ENCODE peak calls at places on chromosomes 3 and 15, in six cellular contexts. One of them, this sample, is unnamed.

GRCh38 chr15:32723171-32723948 is 5.6 kb downstream of the GREM1 start:
- DNase-seq in mammary epithelial cell: no peak
- DNase-seq in heart left ventricle: no peak
- DNase-seq in astrocyte: no peak
- DNase-seq in thyroid gland: no peak
- DNase-seq in IMR-90: no peak
- DNase-seq in this sample: no peak

GRCh38 chr3:117074833-117075232 is 365.3 kb downstream of the TUSC7 start:
- DNase-seq in mammary epithelial cell: no peak
- DNase-seq in heart left ventricle: no peak
- DNase-seq in astrocyte: no peak
- DNase-seq in thyroid gland: peak; percentile 49
- DNase-seq in IMR-90: peak; percentile 18
- DNase-seq in this sample: no peak

GRCh38 chr3:169189486-169189885 is 474.0 kb downstream of the MECOM start:
- DNase-seq in mammary epithelial cell: no peak
- DNase-seq in heart left ventricle: no peak
- DNase-seq in astrocyte: no peak
- DNase-seq in thyroid gland: no peak
- DNase-seq in IMR-90: peak; percentile 24
- DNase-seq in this sample: no peak

GRCh38 chr3:56862352-56863062 is 60.8 kb upstream of the ARHGEF3 start:
- DNase-seq in mammary epithelial cell: peak; percentile 79
- DNase-seq in heart left ventricle: no peak
- DNase-seq in astrocyte: peak; percentile 95
- DNase-seq in thyroid gland: no peak
- DNase-seq in IMR-90: peak; percentile 73
- DNase-seq in this sample: peak; percentile 24

GRCh38 chr3:144104146-144104545 is 132.5 kb downstream of the DIPK2A start:
- DNase-seq in mammary epithelial cell: no peak
- DNase-seq in heart left ventricle: no peak
- DNase-seq in astrocyte: no peak
- DNase-seq in thyroid gland: no peak
- DNase-seq in IMR-90: no peak
- DNase-seq in this sample: no peak

GRCh38 chr3:197027896-197028710 is 1.5 kb downstream of the MELTF start:
- DNase-seq in mammary epithelial cell: no peak
- DNase-seq in heart left ventricle: no peak
- DNase-seq in astrocyte: no peak
- DNase-seq in thyroid gland: no peak
- DNase-seq in IMR-90: no peak
- DNase-seq in this sample: no peak

GRCh38 chr15:50353999-50354837 is 780 bp downstream of the GABPB1 start:
- DNase-seq in mammary epithelial cell: peak; percentile 91
- DNase-seq in heart left ventricle: peak; percentile 47
- DNase-seq in astrocyte: peak; percentile 87
- DNase-seq in thyroid gland: peak; percentile 71
- DNase-seq in IMR-90: peak; percentile 92
- DNase-seq in this sample: peak; percentile 72

GRCh38 chr3:53501203-53501602 is 6.8 kb downstream of the CACNA1D start:
- DNase-seq in mammary epithelial cell: no peak
- DNase-seq in heart left ventricle: no peak
- DNase-seq in astrocyte: no peak
- DNase-seq in thyroid gland: no peak
- DNase-seq in IMR-90: no peak
- DNase-seq in this sample: no peak

GRCh38 chr15:29125382-29126207 is 144.0 kb downstream of the NSMCE3 start:
- DNase-seq in mammary epithelial cell: no peak
- DNase-seq in heart left ventricle: peak; percentile 10
- DNase-seq in astrocyte: no peak
- DNase-seq in thyroid gland: no peak
- DNase-seq in IMR-90: no peak
- DNase-seq in this sample: no peak

GRCh38 chr3:144362126-144362525 is 390.5 kb downstream of the DIPK2A start:
- DNase-seq in mammary epithelial cell: peak; percentile 5
- DNase-seq in heart left ventricle: no peak
- DNase-seq in astrocyte: peak; percentile 17
- DNase-seq in thyroid gland: no peak
- DNase-seq in IMR-90: no peak
- DNase-seq in this sample: no peak

GRCh38 chr3:87461036-87461435 is 184.7 kb upstream of the POU1F1 start:
- DNase-seq in mammary epithelial cell: peak; percentile 37
- DNase-seq in heart left ventricle: no peak
- DNase-seq in astrocyte: peak; percentile 5
- DNase-seq in thyroid gland: no peak
- DNase-seq in IMR-90: no peak
- DNase-seq in this sample: no peak

GRCh38 chr3:100463002-100463401 is 29.4 kb upstream of the TMEM45A start:
- DNase-seq in mammary epithelial cell: peak; percentile 62
- DNase-seq in heart left ventricle: no peak
- DNase-seq in astrocyte: peak; percentile 28
- DNase-seq in thyroid gland: peak; percentile 24
- DNase-seq in IMR-90: peak; percentile 78
- DNase-seq in this sample: peak; percentile 12

GRCh38 chr3:8886556-8886955 is 76.7 kb downstream of the RAD18 start:
- DNase-seq in mammary epithelial cell: peak; percentile 19
- DNase-seq in heart left ventricle: no peak
- DNase-seq in astrocyte: peak; percentile 80
- DNase-seq in thyroid gland: no peak
- DNase-seq in IMR-90: peak; percentile 65
- DNase-seq in this sample: no peak

GRCh38 chr3:72829701-72830100 is 18.5 kb downstream of the SHQ1 start:
- DNase-seq in mammary epithelial cell: no peak
- DNase-seq in heart left ventricle: no peak
- DNase-seq in astrocyte: peak; percentile 28
- DNase-seq in thyroid gland: no peak
- DNase-seq in IMR-90: peak; percentile 40
- DNase-seq in this sample: no peak

GRCh38 chr15:64460737-64461576 is 579 bp downstream of the ZNF609 start:
- DNase-seq in mammary epithelial cell: peak; percentile 84
- DNase-seq in heart left ventricle: peak; percentile 33
- DNase-seq in astrocyte: peak; percentile 74
- DNase-seq in thyroid gland: peak; percentile 27
- DNase-seq in IMR-90: peak; percentile 81
- DNase-seq in this sample: peak; percentile 36

GRCh38 chr3:100796556-100796955 is 87.3 kb downstream of the TFG start:
- DNase-seq in mammary epithelial cell: peak; percentile 19
- DNase-seq in heart left ventricle: no peak
- DNase-seq in astrocyte: peak; percentile 26
- DNase-seq in thyroid gland: no peak
- DNase-seq in IMR-90: peak; percentile 47
- DNase-seq in this sample: no peak

GRCh38 chr3:50274371-50275104 is 4.3 kb upstream of the LSMEM2 start:
- DNase-seq in mammary epithelial cell: peak; percentile 56
- DNase-seq in heart left ventricle: peak; percentile 70
- DNase-seq in astrocyte: no peak
- DNase-seq in thyroid gland: peak; percentile 64
- DNase-seq in IMR-90: peak; percentile 57
- DNase-seq in this sample: no peak

GRCh38 chr3:17915341-17915740 is 172.9 kb upstream of the TBC1D5 start:
- DNase-seq in mammary epithelial cell: peak; percentile 59
- DNase-seq in heart left ventricle: no peak
- DNase-seq in astrocyte: no peak
- DNase-seq in thyroid gland: no peak
- DNase-seq in IMR-90: no peak
- DNase-seq in this sample: no peak

GRCh38 chr3:153070153-153070868 is 91.7 kb upstream of the RAP2B start:
- DNase-seq in mammary epithelial cell: peak; percentile 44
- DNase-seq in heart left ventricle: no peak
- DNase-seq in astrocyte: peak; percentile 76
- DNase-seq in thyroid gland: no peak
- DNase-seq in IMR-90: peak; percentile 78
- DNase-seq in this sample: no peak

GRCh38 chr15:43518073-43518761 is 809 bp downstream of the MAP1A start:
- DNase-seq in mammary epithelial cell: no peak
- DNase-seq in heart left ventricle: no peak
- DNase-seq in astrocyte: peak; percentile 60
- DNase-seq in thyroid gland: peak; percentile 46
- DNase-seq in IMR-90: peak; percentile 63
- DNase-seq in this sample: no peak
- H3K4me3 ChIP-seq in mammary epithelial cell: peak overlapping the region; percentile 19
- H3K4me3 ChIP-seq in heart left ventricle: peak overlapping the region; percentile 49
- H3K4me3 ChIP-seq in astrocyte: peak overlapping the region; percentile 82
- H3K4me3 ChIP-seq in thyroid gland: peak overlapping the region; percentile 27
- H3K4me3 ChIP-seq in IMR-90: peak overlapping the region; percentile 79
- H3K4me3 ChIP-seq in this sample: peak overlapping the region; percentile 98

GRCh38 chr3:129756871-129757270 is 136.6 kb downstream of the TMCC1 start:
- DNase-seq in mammary epithelial cell: no peak
- DNase-seq in heart left ventricle: no peak
- DNase-seq in astrocyte: peak; percentile 52
- DNase-seq in thyroid gland: no peak
- DNase-seq in IMR-90: peak; percentile 66
- DNase-seq in this sample: peak; percentile 50

GRCh38 chr3:129764090-129764489 is 129.4 kb downstream of the TMCC1 start:
- DNase-seq in mammary epithelial cell: no peak
- DNase-seq in heart left ventricle: no peak
- DNase-seq in astrocyte: no peak
- DNase-seq in thyroid gland: no peak
- DNase-seq in IMR-90: no peak
- DNase-seq in this sample: no peak

GRCh38 chr3:129758921-129759320 is 134.6 kb downstream of the TMCC1 start:
- DNase-seq in mammary epithelial cell: no peak
- DNase-seq in heart left ventricle: no peak
- DNase-seq in astrocyte: peak; percentile 39
- DNase-seq in thyroid gland: no peak
- DNase-seq in IMR-90: no peak
- DNase-seq in this sample: no peak
- TF ChIP-seq CTCF in mammary epithelial cell: no peak
- TF ChIP-seq CTCF in heart left ventricle: no peak
- TF ChIP-seq CTCF in astrocyte: no peak
- TF ChIP-seq CTCF in thyroid gland: no peak
- TF ChIP-seq CTCF in IMR-90: no peak
- TF ChIP-seq CTCF in this sample: no peak

DNA sequence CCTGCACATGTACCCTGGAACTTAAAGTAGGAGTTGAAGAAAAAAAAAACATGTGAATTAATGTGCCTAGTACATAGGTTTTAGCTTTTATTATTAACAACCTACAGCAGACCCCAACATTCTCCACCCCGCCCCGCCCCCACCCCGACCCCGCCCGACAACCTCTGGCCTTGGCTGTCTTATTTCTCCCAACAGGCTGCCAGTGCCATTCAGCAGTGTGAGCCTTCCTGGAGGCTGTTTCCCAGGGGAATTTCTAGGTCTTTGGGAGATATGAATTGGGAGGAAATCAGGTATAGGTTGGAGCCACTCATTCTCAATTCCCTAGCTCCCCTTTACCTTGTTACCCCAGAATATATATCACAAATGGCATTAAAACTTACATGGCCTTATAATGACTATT is 8.3 kb upstream of the MLF1 start:
- DNase-seq in mammary epithelial cell: no peak
- DNase-seq in heart left ventricle: no peak
- DNase-seq in astrocyte: no peak
- DNase-seq in thyroid gland: no peak
- DNase-seq in IMR-90: no peak
- DNase-seq in this sample: no peak
- H3K4me3 ChIP-seq in mammary epithelial cell: no peak overlapping the region
- H3K4me3 ChIP-seq in heart left ventricle: no peak overlapping the region
- H3K4me3 ChIP-seq in astrocyte: no peak overlapping the region
- H3K4me3 ChIP-seq in thyroid gland: no peak overlapping the region
- H3K4me3 ChIP-seq in IMR-90: no peak overlapping the region
- H3K4me3 ChIP-seq in this sample: no peak overlapping the region

DNA sequence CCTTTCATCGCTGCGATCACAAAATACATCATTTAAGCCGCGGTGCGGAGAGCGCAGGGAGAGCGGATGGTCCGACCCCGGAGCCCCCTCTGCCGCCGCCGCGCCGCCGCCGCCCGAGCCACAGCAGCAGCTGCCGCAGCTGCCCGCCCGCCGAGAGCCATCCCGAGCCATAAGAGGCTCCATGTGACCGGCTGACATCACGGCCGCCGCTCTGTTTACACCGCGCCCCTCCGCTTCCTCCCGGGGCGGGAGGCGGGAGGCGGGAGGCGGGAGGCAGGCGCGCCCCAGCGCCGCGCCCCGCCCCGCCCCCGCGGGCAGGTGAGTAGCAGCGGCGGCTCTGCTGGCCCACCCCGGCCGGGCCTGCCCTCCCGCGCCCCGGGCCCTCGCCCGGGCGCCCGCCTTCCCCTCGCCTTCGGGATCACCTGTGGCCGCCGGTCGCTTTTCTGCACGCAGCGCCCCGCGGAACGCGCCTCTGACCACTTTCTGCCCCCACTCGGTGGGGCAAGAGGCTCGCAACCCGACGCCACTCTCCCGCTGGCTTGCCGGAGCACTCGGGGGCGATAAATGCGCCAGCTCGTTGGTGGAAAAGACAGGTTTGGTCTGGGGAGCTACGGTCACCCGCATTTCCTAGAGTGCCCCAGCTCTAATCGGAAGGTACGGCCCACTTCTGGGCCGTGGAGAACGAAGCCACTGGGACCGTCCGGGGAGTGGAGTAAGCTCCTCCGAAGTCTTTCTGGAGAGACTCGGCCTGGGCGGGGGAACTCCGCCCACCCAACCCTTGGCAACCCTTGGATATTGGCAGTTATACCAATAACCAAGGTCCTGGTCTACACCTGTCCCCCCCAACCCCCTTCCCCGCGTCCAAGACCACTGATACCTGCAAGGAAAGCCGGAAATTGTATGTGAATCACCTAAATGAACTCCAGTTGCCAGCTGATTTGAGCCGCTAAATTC is 113.7 kb upstream of the ICE2 start:
- DNase-seq in mammary epithelial cell: peak; percentile 82
- DNase-seq in heart left ventricle: peak; percentile 92
- DNase-seq in astrocyte: peak; percentile 27
- DNase-seq in thyroid gland: peak; percentile 93
- DNase-seq in IMR-90: peak; percentile 68
- DNase-seq in this sample: no peak
- TF ChIP-seq CTCF in mammary epithelial cell: no peak
- TF ChIP-seq CTCF in heart left ventricle: no peak
- TF ChIP-seq CTCF in astrocyte: no peak
- TF ChIP-seq CTCF in thyroid gland: no peak
- TF ChIP-seq CTCF in IMR-90: peak; percentile 22
- TF ChIP-seq CTCF in this sample: peak; percentile 19

This sample was measured in AG04449.